ENCODE peak calls at places on chromosomes 2 and 18, in seven cellular contexts. V, A, F, K, Y, R and Z are unnamed samples.

GRCh38 chr2:173815778-173816177 is 149.4 kb downstream of the SP3 start:
- DNase-seq in R (no peak), K (no peak), V (no peak), A (no peak), Y (no peak), F (no peak), Z (no peak)

GRCh38 chr2:152730591-152731333 is 12.3 kb downstream of the ARL6IP6 start:
- DNase-seq in F (no peak), A (peak; percentile 8), V (peak; percentile 25), Y (no peak), K (peak; percentile 30), R (no peak), Z (peak; percentile 38)

GRCh38 chr2:219058541-219059374 is 2.0 kb downstream of the IHH start:
- DNase-seq in Y (no peak), K (no peak), V (peak; percentile 5), A (peak; percentile 43), R (no peak), F (no peak), Z (no peak)

GRCh38 chr2:60385648-60386047 is 167.8 kb downstream of the BCL11A start:
- DNase-seq in R (no peak), F (no peak), A (no peak), V (no peak), Y (no peak), K (no peak), Z (peak; percentile 12)

GRCh38 chr18:55250729-55251128 is 291.5 kb upstream of the CCDC68 start:
- DNase-seq in A (no peak), K (peak; percentile 61), F (no peak), Y (no peak), V (peak; percentile 89), R (no peak), Z (no peak)

GRCh38 chr2:206647985-206648384 is 5.7 kb downstream of the FAM237A start:
- DNase-seq in R (no peak), Y (no peak), A (no peak), K (no peak), F (no peak), V (no peak), Z (peak; percentile 15)

GRCh38 chr2:234292205-234292954 is 204.5 kb downstream of the ARL4C start:
- DNase-seq in A (no peak), F (no peak), V (peak; percentile 83), Y (no peak), K (no peak), R (no peak), Z (peak; percentile 86)

GRCh38 chr2:131566371-131566770 is 38.7 kb downstream of the CCDC74A start:
- DNase-seq in A (no peak), K (no peak), F (no peak), Y (no peak), R (no peak), V (no peak), Z (no peak)

GRCh38 chr2:178064051-178064450 is 8.5 kb downstream of the PDE11A start:
- DNase-seq in F (no peak), Y (no peak), K (no peak), A (no peak), V (no peak), R (no peak), Z (no peak)

GRCh38 chr2:119264781-119265692 is 41.4 kb downstream of the STEAP3 start:
- DNase-seq in Y (no peak), A (peak; percentile 67), V (peak; percentile 31), F (no peak), R (peak; percentile 32), K (peak; percentile 47), Z (peak; percentile 68)

GRCh38 chr2:168430431-168430830 is 25.6 kb upstream of the CERS6 start:
- DNase-seq in F (no peak), K (no peak), R (no peak), Y (no peak), A (no peak), V (no peak), Z (no peak)

GRCh38 chr2:168431301-168432024 is 24.6 kb upstream of the CERS6 start:
- DNase-seq in V (no peak), Y (no peak), K (no peak), F (no peak), A (no peak), R (no peak), Z (no peak)

GRCh38 chr2:168432100-168432499 is 24.0 kb upstream of the CERS6 start:
- DNase-seq in V (no peak), R (no peak), F (no peak), K (no peak), A (no peak), Y (no peak), Z (no peak)

GRCh38 chr2:168434164-168434563 is 21.9 kb upstream of the CERS6 start:
- DNase-seq in A (no peak), V (no peak), Y (no peak), F (no peak), R (no peak), K (no peak), Z (peak; percentile 11)

GRCh38 chr2:168432565-168433186 is 23.4 kb upstream of the CERS6 start:
- DNase-seq in Y (no peak), A (no peak), K (no peak), V (no peak), F (no peak), R (no peak), Z (no peak)
- H3K4me3 ChIP-seq in Y (no peak overlapping the region), A (no peak overlapping the region), K (no peak overlapping the region), V (no peak overlapping the region), F (no peak overlapping the region), R (no peak overlapping the region), Z (no peak overlapping the region)

DNA sequence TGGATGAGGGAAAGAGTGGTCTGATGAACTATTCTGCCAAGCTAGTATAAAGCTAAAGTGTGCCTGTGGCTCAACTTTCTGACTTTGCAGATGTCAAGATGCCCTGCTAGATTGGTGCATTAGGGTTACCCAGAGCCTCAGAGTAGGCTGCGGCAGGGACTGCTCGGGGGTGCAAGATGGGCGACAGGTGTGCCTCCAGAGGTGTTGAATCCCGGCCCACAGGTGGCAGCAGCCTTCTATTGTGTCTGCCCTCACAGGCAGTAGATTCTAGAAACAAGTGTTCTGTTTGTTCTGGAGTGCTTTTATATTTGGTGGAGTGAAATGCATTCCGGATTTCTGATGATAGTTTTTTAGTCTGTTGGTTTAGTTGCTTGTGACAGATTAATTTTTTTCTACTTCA is 131.6 kb upstream of the IL1R2 start:
- DNase-seq in A (no peak), Y (no peak), V (no peak), K (no peak), R (no peak), F (no peak), Z (no peak)
- TF ChIP-seq CTCF in A (no peak), Y (no peak), V (no peak), K (no peak), R (no peak), F (no peak), Z (no peak)

GRCh38 chr2:112662702-112663101 is 17.0 kb downstream of the SLC20A1 start:
- DNase-seq in V (no peak), F (no peak), R (no peak), Y (no peak), K (no peak), A (no peak), Z (no peak)

GRCh38 chr2:112664689-112665088 is 18.9 kb downstream of the SLC20A1 start:
- DNase-seq in Y (no peak), R (no peak), K (no peak), F (no peak), V (no peak), A (no peak), Z (no peak)

GRCh38 chr2:112661656-112662305 is 16.0 kb downstream of the SLC20A1 start:
- DNase-seq in Y (no peak), R (no peak), A (peak; percentile 30), V (no peak), K (no peak), F (no peak), Z (no peak)

GRCh38 chr2:112666764-112667122 is 21.0 kb downstream of the SLC20A1 start:
- DNase-seq in F (no peak), K (peak; percentile 49), R (no peak), V (peak; percentile 23), Y (no peak), A (no peak), Z (peak; percentile 42)

GRCh38 chr2:112665113-112665780 is 19.5 kb downstream of the SLC20A1 start:
- DNase-seq in R (peak; percentile 32), V (no peak), A (no peak), F (no peak), Y (no peak), K (no peak), Z (no peak)
- H3K4me3 ChIP-seq in R (no peak overlapping the region), V (no peak overlapping the region), A (no peak overlapping the region), F (no peak overlapping the region), Y (no peak overlapping the region), K (no peak overlapping the region), Z (no peak overlapping the region)

GRCh38 chr2:64865073-64865830 is 123.9 kb upstream of the SLC1A4 start:
- DNase-seq in K (peak; percentile 77), A (peak; percentile 74), F (peak; percentile 63), V (peak; percentile 46), Y (no peak), R (peak; percentile 71), Z (peak; percentile 74)
- TF ChIP-seq CTCF in K (peak; percentile 13), A (no peak), F (peak; percentile 92), V (no peak), Y (peak; percentile 53), R (peak; percentile 32), Z (peak; percentile 10)